ENCODE peak calls at places on chromosomes 16 and 17, in eight cellular contexts. N is testis; S is CD4-positive, alpha-beta T cell; E is BE2C; P is uterus; T is stomach; I is aorta; M is neural progenitor cell. Y is an unnamed sample.

GRCh38 chr16:81590714-81591537 is 146.3 kb downstream of the CMIP start:
- DNase-seq in P (no peak), N (no peak), E (no peak), M (no peak), S (no peak), T (no peak), I (no peak), Y (no peak)

GRCh38 chr16:4142268-4142667 is 26.0 kb upstream of the ADCY9 start:
- DNase-seq in N (no peak), S (peak; percentile 50), M (no peak), I (no peak), T (no peak), E (no peak), P (no peak), Y (no peak)

GRCh38 chr17:4453821-4454591 is 20.3 kb downstream of the SPNS3 start:
- DNase-seq in N (no peak), S (no peak), E (no peak), M (no peak), I (no peak), P (no peak), T (no peak), Y (no peak)

GRCh38 chr17:8664426-8665105 is 34.0 kb upstream of the MYH10 start:
- DNase-seq in M (no peak), N (no peak), P (no peak), E (no peak), T (no peak), I (no peak), S (no peak), Y (no peak)

GRCh38 chr17:65664296-65664695 is 102.8 kb upstream of the AXIN2 start:
- DNase-seq in N (no peak), S (no peak), T (no peak), P (peak; percentile 68), E (no peak), M (no peak), I (no peak), Y (no peak)

GRCh38 chr17:1617620-1618174 is 10.9 kb downstream of the SLC43A2 start:
- DNase-seq in T (peak; percentile 52), I (no peak), E (no peak), N (peak; percentile 36), M (no peak), P (peak; percentile 40), S (no peak), Y (no peak)

GRCh38 chr17:48409607-48410006 is 20.4 kb downstream of the SKAP1 start:
- DNase-seq in T (no peak), I (no peak), E (no peak), N (no peak), M (no peak), P (no peak), S (no peak), Y (no peak)

GRCh38 chr16:52743702-52744101 is 196.8 kb upstream of the TOX3 start:
- DNase-seq in E (no peak), I (no peak), P (no peak), M (no peak), T (no peak), S (no peak), N (no peak), Y (no peak)

GRCh38 chr16:17313085-17313611 is 157.6 kb downstream of the XYLT1 start:
- DNase-seq in E (peak; percentile 82), S (no peak), I (peak; percentile 79), N (peak; percentile 81), T (no peak), P (peak; percentile 90), M (no peak), Y (no peak)

GRCh38 chr17:21037117-21037803 is 5.6 kb downstream of the USP22 start:
- DNase-seq in S (no peak), M (no peak), T (no peak), E (no peak), I (no peak), N (no peak), P (no peak), Y (no peak)

GRCh38 chr17:82358467-82359350 is at the start of gene TEX19:
- DNase-seq in S (no peak), M (no peak), T (no peak), E (peak; percentile 53), I (no peak), N (no peak), P (no peak), Y (no peak)

GRCh38 chr16:69397821-69398521 is 12.2 kb upstream of the TERF2 start:
- DNase-seq in E (peak; percentile 68), S (no peak), T (no peak), I (no peak), P (peak; percentile 55), M (peak; percentile 76), N (peak; percentile 67), Y (no peak)

GRCh38 chr17:45578516-45579455 is 88.3 kb upstream of the PLEKHM1 start:
- DNase-seq in T (no peak), I (no peak), P (no peak), E (no peak), N (no peak), S (no peak), M (no peak), Y (no peak)

GRCh38 chr17:1402268-1402598 is 2.2 kb upstream of the YWHAE start:
- DNase-seq in N (no peak), T (no peak), P (no peak), I (no peak), S (no peak), E (no peak), M (no peak), Y (no peak)

GRCh38 chr16:53434436-53435065 is at the start of gene RBL2:
- DNase-seq in E (peak; percentile 84), M (peak; percentile 87), S (peak; percentile 81), N (peak; percentile 85), T (peak; percentile 87), P (peak; percentile 24), I (peak; percentile 95), Y (peak; percentile 89)

GRCh38 chr17:38871247-38871991 is 1.6 kb downstream of the LASP1 start:
- DNase-seq in M (peak; percentile 17), E (no peak), T (peak; percentile 76), P (peak; percentile 79), S (peak; percentile 51), N (peak; percentile 57), I (peak; percentile 90), Y (no peak)

GRCh38 chr16:69566437-69567030 is 768 bp downstream of the NFAT5 start:
- DNase-seq in I (peak; percentile 89), E (peak; percentile 46), S (no peak), P (peak; percentile 69), T (peak; percentile 45), N (peak; percentile 69), M (peak; percentile 75), Y (peak; percentile 80)

GRCh38 chr17:27247071-27247957 is 46.6 kb upstream of the WSB1 start:
- DNase-seq in N (peak; percentile 90), T (peak; percentile 47), P (peak; percentile 75), S (no peak), I (no peak), E (no peak), M (no peak), Y (peak; percentile 80)

GRCh38 chr17:50479522-50480141 is 972 bp downstream of the RSAD1 start:
- DNase-seq in T (peak; percentile 79), I (peak; percentile 88), M (peak; percentile 90), E (peak; percentile 91), P (peak; percentile 66), S (peak; percentile 54), N (peak; percentile 91), Y (no peak)

GRCh38 chr16:16025214-16025968 is 76.0 kb downstream of the ABCC1 start:
- DNase-seq in N (no peak), P (no peak), E (no peak), S (peak; percentile 18), M (peak; percentile 24), I (peak; percentile 74), T (no peak), Y (no peak)

DNA sequence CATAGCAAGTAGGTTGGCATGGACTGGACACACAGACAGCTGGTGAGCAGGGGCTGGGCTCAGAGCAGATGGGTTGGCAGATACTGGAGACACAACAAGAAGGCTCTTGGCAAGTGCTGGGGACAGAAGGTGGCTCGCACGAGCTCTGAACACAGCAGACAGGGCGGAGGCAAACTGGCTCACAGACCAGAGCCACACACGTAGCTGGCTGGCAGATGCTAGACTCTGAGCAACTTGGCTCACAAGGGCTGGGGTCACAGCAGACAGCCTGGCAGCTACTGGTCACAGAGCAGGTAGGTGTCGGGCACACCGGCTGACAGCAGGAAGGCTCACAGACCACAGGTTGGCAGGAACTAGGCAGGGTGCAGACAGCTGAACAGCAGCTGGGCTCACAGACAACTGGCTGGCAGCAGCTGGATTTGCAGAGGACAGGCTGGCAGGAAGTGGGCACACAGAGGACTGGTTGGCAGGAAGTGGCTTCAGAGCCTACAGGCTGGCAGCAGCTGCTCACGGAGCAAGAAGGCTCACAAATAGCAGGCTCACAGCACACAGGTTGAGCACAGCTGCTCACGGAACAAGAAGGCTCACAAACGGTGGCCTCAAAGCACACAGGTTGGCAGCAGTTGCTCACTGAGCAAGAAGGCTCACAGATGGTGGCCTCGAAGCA is 725 bp downstream of the KRTAP16-1 start:
- DNase-seq in M (no peak), P (no peak), E (no peak), I (peak; percentile 70), S (peak; percentile 83), N (no peak), T (no peak), Y (peak; percentile 67)
- H3K27me3 ChIP-seq in M (no peaks in the 10 kb centered on the region), P (no peaks in the 10 kb centered on the region), E (peaks cover 66% of the 10 kb centered on the region), I (no peaks in the 10 kb centered on the region), S (no peaks in the 10 kb centered on the region), N (no peaks in the 10 kb centered on the region), T (peaks cover 25% of the 10 kb centered on the region), Y (peaks cover 4% of the 10 kb centered on the region)

GRCh38 chr17:79298801-79299200 is 224.2 kb downstream of the ENGASE start:
- DNase-seq in M (no peak), E (no peak), S (no peak), T (no peak), I (no peak), N (no peak), P (no peak), Y (no peak)
- H3K27me3 ChIP-seq in M (peaks cover 20% of the 10 kb centered on the region), E (peaks cover 78% of the 10 kb centered on the region), S (peaks cover 21% of the 10 kb centered on the region), T (peaks cover 64% of the 10 kb centered on the region), I (no peaks in the 10 kb centered on the region), N (no peaks in the 10 kb centered on the region), P (no peaks in the 10 kb centered on the region), Y (peaks cover 77% of the 10 kb centered on the region)

GRCh38 chr16:51150894-51151320 is at the start of gene SALL1:
- DNase-seq in N (no peak), E (no peak), S (no peak), I (no peak), T (no peak), P (peak; percentile 39), M (peak; percentile 46), Y (no peak)
- H3K27me3 ChIP-seq in N (no peaks in the 10 kb centered on the region), E (peaks cover 80% of the 10 kb centered on the region), S (peaks cover 91% of the 10 kb centered on the region), I (peaks cover 3% of the 10 kb centered on the region), T (peaks cover 98% of the 10 kb centered on the region), P (no peaks in the 10 kb centered on the region), M (peaks cover 3% of the 10 kb centered on the region), Y (peaks cover 98% of the 10 kb centered on the region)

GRCh38 chr16:77430360-77430759 is 4.5 kb downstream of the ADAMTS18 start:
- DNase-seq in E (no peak), T (no peak), P (no peak), S (no peak), M (no peak), N (no peak), I (no peak), Y (no peak)
- H3K27me3 ChIP-seq in E (peaks cover 26% of the 10 kb centered on the region), T (peaks cover 46% of the 10 kb centered on the region), P (no peaks in the 10 kb centered on the region), S (peaks cover 26% of the 10 kb centered on the region), M (peaks cover 63% of the 10 kb centered on the region), N (no peaks in the 10 kb centered on the region), I (no peaks in the 10 kb centered on the region), Y (peaks cover 46% of the 10 kb centered on the region)